ENCODE peak calls at places on chromosome 19, in four cellular contexts. One of them, this sample, is unnamed.
A peak's percentile ranks its signal among the peaks of the same experiment; 100 is the strongest.

GRCh38 chr19:35211545-35212230 is 16.9 kb downstream of the FAM187B start:
- DNase-seq in colonic mucosa: peak; percentile 53
- DNase-seq in dorsolateral prefrontal cortex: no peak
- DNase-seq in tibial artery: peak; percentile 41
- DNase-seq in this sample: peak; percentile 51

GRCh38 chr19:55585658-55586339 is 5.2 kb upstream of the ZNF579 start:
- DNase-seq in tibial artery: no peak
- DNase-seq in dorsolateral prefrontal cortex: peak; percentile 75
- DNase-seq in colonic mucosa: peak; percentile 45
- DNase-seq in this sample: peak; percentile 76

GRCh38 chr19:50759886-50760285 is 10.4 kb upstream of the GPR32 start:
- DNase-seq in tibial artery: no peak
- DNase-seq in colonic mucosa: no peak
- DNase-seq in dorsolateral prefrontal cortex: no peak
- DNase-seq in this sample: no peak

GRCh38 chr19:47133021-47133471 is 2.4 kb downstream of the SAE1 start:
- DNase-seq in colonic mucosa: no peak
- DNase-seq in tibial artery: no peak
- DNase-seq in dorsolateral prefrontal cortex: no peak
- DNase-seq in this sample: no peak

GRCh38 chr19:12946092-12946845 is 607 bp downstream of the RAD23A start:
- DNase-seq in colonic mucosa: peak; percentile 72
- DNase-seq in dorsolateral prefrontal cortex: peak; percentile 58
- DNase-seq in tibial artery: peak; percentile 68
- DNase-seq in this sample: peak; percentile 77

GRCh38 chr19:10655457-10656312 is 1.5 kb downstream of the ILF3 start:
- DNase-seq in colonic mucosa: peak; percentile 42
- DNase-seq in tibial artery: no peak
- DNase-seq in dorsolateral prefrontal cortex: no peak
- DNase-seq in this sample: no peak

GRCh38 chr19:38729653-38730469 is 14.4 kb downstream of the CAPN12 start:
- DNase-seq in colonic mucosa: peak; percentile 77
- DNase-seq in dorsolateral prefrontal cortex: no peak
- DNase-seq in tibial artery: no peak
- DNase-seq in this sample: peak; percentile 77

GRCh38 chr19:13621413-13621812 is 115.1 kb upstream of the CACNA1A start:
- DNase-seq in tibial artery: no peak
- DNase-seq in colonic mucosa: no peak
- DNase-seq in dorsolateral prefrontal cortex: no peak
- DNase-seq in this sample: no peak

GRCh38 chr19:49338023-49338677 is 2.9 kb downstream of the CD37 start:
- DNase-seq in tibial artery: peak; percentile 22
- DNase-seq in colonic mucosa: no peak
- DNase-seq in dorsolateral prefrontal cortex: no peak
- DNase-seq in this sample: no peak

GRCh38 chr19:57351867-57352266 is 796 bp downstream of the ZNF304 start:
- DNase-seq in tibial artery: no peak
- DNase-seq in dorsolateral prefrontal cortex: no peak
- DNase-seq in colonic mucosa: no peak
- DNase-seq in this sample: no peak

GRCh38 chr19:1400281-1401137 is 833 bp downstream of the GAMT start:
- DNase-seq in colonic mucosa: no peak
- DNase-seq in dorsolateral prefrontal cortex: no peak
- DNase-seq in tibial artery: no peak
- DNase-seq in this sample: peak; percentile 80

GRCh38 chr19:18611327-18612050 is 1.2 kb upstream of the TMEM59L start:
- DNase-seq in tibial artery: no peak
- DNase-seq in colonic mucosa: no peak
- DNase-seq in dorsolateral prefrontal cortex: no peak
- DNase-seq in this sample: no peak

GRCh38 chr19:18612772-18613588 is at the start of gene TMEM59L:
- DNase-seq in dorsolateral prefrontal cortex: peak; percentile 87
- DNase-seq in colonic mucosa: no peak
- DNase-seq in tibial artery: no peak
- DNase-seq in this sample: no peak

GRCh38 chr19:18610556-18611326 is 1.9 kb upstream of the TMEM59L start:
- DNase-seq in colonic mucosa: no peak
- DNase-seq in dorsolateral prefrontal cortex: no peak
- DNase-seq in tibial artery: no peak
- DNase-seq in this sample: no peak

GRCh38 chr19:18613589-18614234 is 1.0 kb downstream of the TMEM59L start:
- DNase-seq in colonic mucosa: no peak
- DNase-seq in dorsolateral prefrontal cortex: no peak
- DNase-seq in tibial artery: no peak
- DNase-seq in this sample: no peak

DNA sequence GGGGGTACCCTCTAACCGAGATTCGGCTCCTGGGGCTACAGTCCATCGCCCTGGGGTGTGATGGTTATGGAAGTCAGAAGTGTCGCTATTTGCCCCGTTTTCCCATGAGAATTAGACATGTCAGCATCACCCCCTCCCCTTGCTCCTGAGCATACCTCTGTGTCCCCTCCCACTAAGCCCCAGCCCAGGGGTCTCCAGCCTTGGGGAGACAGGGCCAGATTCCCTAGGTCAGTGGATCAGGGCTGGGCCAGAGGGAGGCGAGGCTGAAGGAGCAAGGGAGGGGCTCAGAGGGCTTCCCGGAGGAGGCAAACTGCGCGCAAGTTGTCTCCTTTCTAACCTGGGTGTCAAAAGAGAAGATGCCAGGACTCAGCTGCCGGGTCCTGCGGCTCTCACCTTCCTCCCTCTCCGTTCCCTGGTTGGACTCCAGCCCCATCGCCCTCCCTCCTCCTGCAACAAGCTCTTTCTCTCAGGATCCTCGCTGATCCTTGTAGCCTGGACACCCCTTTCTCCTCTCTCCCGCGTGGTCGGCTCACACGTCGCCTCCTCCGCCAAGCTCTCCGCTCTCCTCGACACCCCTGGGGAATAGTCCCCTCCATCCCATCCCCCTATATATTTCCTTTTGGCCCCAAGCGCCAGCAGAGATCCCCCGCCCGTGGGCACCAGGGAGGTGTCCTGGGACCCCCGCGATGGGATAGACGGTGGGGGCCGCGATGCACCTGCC is 459 bp upstream of the TMEM59L start:
- DNase-seq in tibial artery: no peak
- DNase-seq in dorsolateral prefrontal cortex: no peak
- DNase-seq in colonic mucosa: no peak
- DNase-seq in this sample: no peak
- H3K27me3 ChIP-seq in tibial artery: peaks cover 98% of the 10 kb centered on the region
- H3K27me3 ChIP-seq in dorsolateral prefrontal cortex: peaks cover 50% of the 10 kb centered on the region
- H3K27me3 ChIP-seq in colonic mucosa: peaks cover 74% of the 10 kb centered on the region
- H3K27me3 ChIP-seq in this sample: peaks cover 84% of the 10 kb centered on the region

DNA sequence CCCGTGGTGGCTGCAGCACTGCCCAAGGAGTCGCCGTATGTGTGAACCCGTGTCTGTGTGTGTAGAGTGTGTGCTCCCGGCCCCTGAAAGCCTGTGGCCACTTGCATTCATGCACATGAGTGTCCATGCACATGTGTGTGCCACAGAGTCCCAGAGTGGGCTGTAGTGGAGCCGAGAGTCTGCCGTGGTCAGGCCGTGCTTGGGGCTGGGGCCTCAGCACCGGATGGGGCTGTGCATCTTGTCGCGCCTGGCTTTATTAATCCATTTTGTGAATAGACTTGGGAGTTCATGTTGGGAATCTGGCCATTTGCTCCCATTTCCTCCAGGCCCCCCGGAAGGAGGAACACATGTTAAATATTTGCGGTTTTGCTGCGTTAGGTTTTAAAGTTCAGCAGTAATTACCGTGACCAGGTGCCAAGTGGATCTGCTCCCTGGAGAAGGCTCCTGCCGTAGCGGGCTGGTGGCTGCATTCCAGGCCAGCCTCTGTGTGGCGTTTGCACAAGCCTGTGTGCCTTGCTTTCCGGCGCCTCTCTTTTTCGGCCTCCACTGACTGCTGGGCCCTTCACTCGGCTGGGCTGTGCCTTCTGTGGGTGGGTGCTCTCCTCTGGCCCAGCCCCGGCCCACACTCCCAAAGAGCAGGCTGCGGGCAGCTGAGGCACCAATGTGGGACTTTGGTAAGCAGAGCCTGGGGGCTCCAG is 69.2 kb upstream of the KCTD15 start:
- DNase-seq in dorsolateral prefrontal cortex: no peak
- DNase-seq in tibial artery: no peak
- DNase-seq in colonic mucosa: no peak
- DNase-seq in this sample: no peak
- H3K27me3 ChIP-seq in dorsolateral prefrontal cortex: peaks cover 9% of the 10 kb centered on the region
- H3K27me3 ChIP-seq in tibial artery: peaks cover 36% of the 10 kb centered on the region
- H3K27me3 ChIP-seq in colonic mucosa: no peaks in the 10 kb centered on the region
- H3K27me3 ChIP-seq in this sample: peaks cover 47% of the 10 kb centered on the region

GRCh38 chr19:30222428-30222873 is 149.7 kb upstream of the ZNF536 start:
- DNase-seq in tibial artery: no peak
- DNase-seq in colonic mucosa: no peak
- DNase-seq in dorsolateral prefrontal cortex: no peak
- DNase-seq in this sample: no peak
- H3K27me3 ChIP-seq in tibial artery: peaks cover 72% of the 10 kb centered on the region
- H3K27me3 ChIP-seq in colonic mucosa: peaks cover 50% of the 10 kb centered on the region
- H3K27me3 ChIP-seq in dorsolateral prefrontal cortex: peaks cover 56% of the 10 kb centered on the region
- H3K27me3 ChIP-seq in this sample: peaks cover 18% of the 10 kb centered on the region

GRCh38 chr19:18197941-18198340 is 4.9 kb downstream of the MPV17L2 start:
- DNase-seq in dorsolateral prefrontal cortex: no peak
- DNase-seq in colonic mucosa: no peak
- DNase-seq in tibial artery: no peak
- DNase-seq in this sample: no peak

GRCh38 chr19:18197306-18197705 is 4.3 kb downstream of the MPV17L2 start:
- DNase-seq in colonic mucosa: no peak
- DNase-seq in tibial artery: no peak
- DNase-seq in dorsolateral prefrontal cortex: no peak
- DNase-seq in this sample: no peak

GRCh38 chr19:18194554-18195238 is 1.7 kb downstream of the MPV17L2 start:
- DNase-seq in tibial artery: no peak
- DNase-seq in colonic mucosa: peak; percentile 41
- DNase-seq in dorsolateral prefrontal cortex: no peak
- DNase-seq in this sample: no peak

GRCh38 chr19:18198374-18198773 is 5.4 kb downstream of the MPV17L2 start:
- DNase-seq in colonic mucosa: no peak
- DNase-seq in tibial artery: no peak
- DNase-seq in dorsolateral prefrontal cortex: no peak
- DNase-seq in this sample: no peak

DNA sequence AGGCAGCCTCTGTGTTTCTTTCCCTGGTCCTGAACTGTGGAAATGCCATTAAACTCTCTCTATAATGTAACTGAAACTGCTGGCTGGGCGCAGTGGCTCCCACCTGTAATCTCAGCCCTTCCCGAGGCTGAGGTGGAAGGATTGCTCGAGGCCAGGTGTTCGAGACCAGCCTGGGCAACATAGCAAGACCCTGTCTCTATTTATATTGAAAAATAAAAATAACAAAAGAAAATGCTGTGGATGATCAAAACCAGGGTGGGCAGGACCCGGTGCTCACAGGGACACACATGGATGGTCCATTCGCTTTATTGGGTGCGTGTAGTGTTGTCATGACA is 3.5 kb downstream of the MPV17L2 start:
- DNase-seq in tibial artery: no peak
- DNase-seq in colonic mucosa: no peak
- DNase-seq in dorsolateral prefrontal cortex: no peak
- DNase-seq in this sample: no peak
- H3K27me3 ChIP-seq in tibial artery: no peaks in the 10 kb centered on the region
- H3K27me3 ChIP-seq in colonic mucosa: no peaks in the 10 kb centered on the region
- H3K27me3 ChIP-seq in dorsolateral prefrontal cortex: no peaks in the 10 kb centered on the region
- H3K27me3 ChIP-seq in this sample: no peaks in the 10 kb centered on the region

GRCh38 chr19:54273811-54274210 is 7.1 kb downstream of the LILRB2 start:
- DNase-seq in dorsolateral prefrontal cortex: no peak
- DNase-seq in tibial artery: no peak
- DNase-seq in colonic mucosa: no peak
- DNase-seq in this sample: no peak

GRCh38 chr19:54271106-54271505 is 9.8 kb downstream of the LILRB2 start:
- DNase-seq in colonic mucosa: no peak
- DNase-seq in dorsolateral prefrontal cortex: no peak
- DNase-seq in tibial artery: peak; percentile 60
- DNase-seq in this sample: no peak

GRCh38 chr19:54279441-54279962 is 1.4 kb downstream of the LILRB2 start:
- DNase-seq in dorsolateral prefrontal cortex: no peak
- DNase-seq in colonic mucosa: no peak
- DNase-seq in tibial artery: no peak
- DNase-seq in this sample: no peak

GRCh38 chr19:54281008-54281728 is at the start of gene LILRB2:
- DNase-seq in colonic mucosa: no peak
- DNase-seq in dorsolateral prefrontal cortex: no peak
- DNase-seq in tibial artery: peak; percentile 31
- DNase-seq in this sample: no peak

GRCh38 chr19:54275951-54276350 is 5.0 kb downstream of the LILRB2 start:
- DNase-seq in tibial artery: no peak
- DNase-seq in dorsolateral prefrontal cortex: no peak
- DNase-seq in colonic mucosa: no peak
- DNase-seq in this sample: no peak
- H3K27me3 ChIP-seq in tibial artery: peaks cover 18% of the 10 kb centered on the region
- H3K27me3 ChIP-seq in dorsolateral prefrontal cortex: peaks cover 42% of the 10 kb centered on the region
- H3K27me3 ChIP-seq in colonic mucosa: no peaks in the 10 kb centered on the region
- H3K27me3 ChIP-seq in this sample: peaks cover 60% of the 10 kb centered on the region

DNA sequence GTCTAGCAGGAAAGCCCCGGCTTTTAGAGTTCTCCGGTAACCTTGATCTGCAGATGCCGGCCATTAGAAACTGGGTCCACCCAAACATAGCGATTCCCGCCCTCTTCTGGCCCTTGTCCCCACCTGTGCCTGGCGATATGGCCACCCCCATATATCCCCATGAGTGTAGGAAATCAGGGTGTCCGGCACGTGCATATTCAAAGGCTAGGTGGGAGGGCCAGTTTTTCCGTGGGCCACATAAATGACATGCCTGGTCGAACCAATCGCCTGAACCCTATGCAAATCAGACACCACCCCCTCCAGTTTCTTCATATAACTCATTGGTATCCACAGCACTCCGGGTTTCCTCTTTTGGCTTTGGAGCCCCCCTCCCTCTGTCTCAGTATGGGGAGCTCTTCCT is 37.4 kb downstream of the ERICH4 start:
- DNase-seq in dorsolateral prefrontal cortex: no peak
- DNase-seq in tibial artery: no peak
- DNase-seq in colonic mucosa: no peak
- DNase-seq in this sample: no peak
- H3K27me3 ChIP-seq in dorsolateral prefrontal cortex: peaks cover 21% of the 10 kb centered on the region
- H3K27me3 ChIP-seq in tibial artery: peaks cover 11% of the 10 kb centered on the region
- H3K27me3 ChIP-seq in colonic mucosa: no peaks in the 10 kb centered on the region
- H3K27me3 ChIP-seq in this sample: peaks cover 5% of the 10 kb centered on the region

GRCh38 chr19:54341295-54341694 is 2.3 kb upstream of the LILRA4 start:
- DNase-seq in dorsolateral prefrontal cortex: no peak
- DNase-seq in tibial artery: no peak
- DNase-seq in colonic mucosa: no peak
- DNase-seq in this sample: no peak
- H3K27me3 ChIP-seq in dorsolateral prefrontal cortex: peaks cover 3% of the 10 kb centered on the region
- H3K27me3 ChIP-seq in tibial artery: peaks cover 20% of the 10 kb centered on the region
- H3K27me3 ChIP-seq in colonic mucosa: no peaks in the 10 kb centered on the region
- H3K27me3 ChIP-seq in this sample: no peaks in the 10 kb centered on the region

This sample was measured in stomach.